ENCODE peak calls at places on chromosomes 5 and 9, in seven cellular contexts. C is CD8-positive, alpha-beta memory T cell; A is Caki2; P is stimulated activated CD8-positive, alpha-beta memory T cell treated with anti-CD3 and anti-CD28 coated beads, Interleukin-4, amount 100 ng/mL, for 1 hour; G is OCI-LY7; J is left colon; M is ovary. N is an unnamed sample.

GRCh38 chr9:463455-464125 is 248.9 kb downstream of the DOCK8 start:
- DNase-seq in C (no peak), A (peak), P (no peak), G (no peak), J (no peak), M (no peak), N (no peak)

GRCh38 chr9:115289757-115290208 is 171.8 kb upstream of the TNC start:
- DNase-seq in C (no peak), A (peak), P (no peak), G (no peak), J (no peak), M (no peak), N (no peak)

GRCh38 chr5:132239776-132240175 is 12.1 kb upstream of the P4HA2 start:
- DNase-seq in C (no peak), A (no peak), P (no peak), G (no peak), J (no peak), M (no peak), N (no peak)

GRCh38 chr9:136079916-136080246 is 15.2 kb downstream of the NACC2 start:
- DNase-seq in C (no peak), A (no peak), P (no peak), G (no peak), J (no peak), M (no peak), N (peak)

GRCh38 chr9:93655621-93656425 is 79.4 kb downstream of the PHF2 start:
- DNase-seq in C (no peak), A (no peak), P (no peak), G (no peak), J (peak), M (no peak), N (no peak)

GRCh38 chr5:138653502-138653901 is 78.3 kb upstream of the HSPA9 start:
- DNase-seq in C (no peak), A (no peak), P (no peak), G (no peak), J (no peak), M (no peak), N (no peak)

GRCh38 chr5:71586052-71586940 is 844 bp upstream of the MCCC2 start:
- DNase-seq in C (no peak), A (peak), P (no peak), G (peak), J (no peak), M (peak), N (no peak)

GRCh38 chr5:150302301-150303069 is at the start of gene ARSI:
- DNase-seq in C (no peak), A (no peak), P (no peak), G (no peak), J (no peak), M (peak), N (no peak)

GRCh38 chr5:116038817-116039216 is 6.5 kb downstream of the ARL14EPL start:
- DNase-seq in C (peak), A (no peak), P (no peak), G (peak), J (no peak), M (no peak), N (no peak)

GRCh38 chr9:70404261-70404660 is 10.2 kb downstream of the KLF9 start:
- DNase-seq in C (no peak), A (no peak), P (no peak), G (no peak), J (no peak), M (peak), N (no peak)

GRCh38 chr5:71830626-71831539 is 111.8 kb downstream of the CARTPT start:
- DNase-seq in C (no peak), A (no peak), P (no peak), G (no peak), J (no peak), M (peak), N (no peak)

GRCh38 chr5:21776466-21776865 is 1076.7 kb downstream of the CDH12 start:
- DNase-seq in C (no peak), A (no peak), P (no peak), G (no peak), J (no peak), M (no peak), N (no peak)

N was measured in 8988T.